ENCODE peak calls at places on chromosomes 12 and 14, in five cellular contexts. Q is left ventricle myocardium inferior, V is left lung, O is uterus, E is AG04450. K is an unnamed sample.

GRCh38 chr14:96821501-96821900 is 24.3 kb downstream of the VRK1 start:
- DNase-seq in Q (no peak), V (no peak), O (no peak), E (no peak), K (no peak)

GRCh38 chr14:77199590-77199989 is 18.0 kb downstream of the TMEM63C start:
- DNase-seq in Q (no peak), V (no peak), O (no peak), E (no peak), K (peak; percentile 17)

GRCh38 chr12:6631549-6631961 is 4.2 kb downstream of the LPAR5 start:
- DNase-seq in Q (no peak), V (no peak), O (no peak), E (no peak), K (no peak)

GRCh38 chr14:101665478-101666078 is 95.9 kb upstream of the PPP2R5C start:
- DNase-seq in Q (no peak), V (no peak), O (peak; percentile 43), E (peak; percentile 2), K (no peak)

GRCh38 chr12:19382111-19382526 is 57.2 kb upstream of the AEBP2 start:
- DNase-seq in Q (no peak), V (no peak), O (no peak), E (no peak), K (no peak)

GRCh38 chr12:84056-84455 is 17.5 kb downstream of the IQSEC3 start:
- DNase-seq in Q (no peak), V (no peak), O (no peak), E (no peak), K (no peak)

GRCh38 chr14:82438416-82438815 is 904.8 kb upstream of the SEL1L start:
- DNase-seq in Q (no peak), V (no peak), O (no peak), E (no peak), K (no peak)

GRCh38 chr12:105980048-105980447 is 158.7 kb downstream of the NUAK1 start:
- DNase-seq in Q (no peak), V (no peak), O (no peak), E (no peak), K (no peak)

GRCh38 chr14:55701638-55702037 is 121.6 kb downstream of the KTN1 start:
- DNase-seq in Q (no peak), V (no peak), O (no peak), E (no peak), K (no peak)

GRCh38 chr14:90381999-90382451 is 14.8 kb upstream of the CALM1 start:
- DNase-seq in Q (no peak), V (no peak), O (peak; percentile 41), E (no peak), K (peak; percentile 58)

GRCh38 chr14:103372017-103372416 is 13.2 kb upstream of the MARK3 start:
- DNase-seq in Q (no peak), V (no peak), O (no peak), E (no peak), K (no peak)

GRCh38 chr12:22038734-22039133 is 7.3 kb upstream of the CMAS start:
- DNase-seq in Q (no peak), V (no peak), O (no peak), E (no peak), K (no peak)

GRCh38 chr14:70714055-70714550 is 72.4 kb downstream of the TTC9 start:
- DNase-seq in Q (no peak), V (no peak), O (no peak), E (peak; percentile 7), K (no peak)
- TF ChIP-seq CTCF in Q (peak; percentile 79), V (peak; percentile 56), O (peak; percentile 54), E (peak; percentile 67), K (peak; percentile 57)

DNA sequence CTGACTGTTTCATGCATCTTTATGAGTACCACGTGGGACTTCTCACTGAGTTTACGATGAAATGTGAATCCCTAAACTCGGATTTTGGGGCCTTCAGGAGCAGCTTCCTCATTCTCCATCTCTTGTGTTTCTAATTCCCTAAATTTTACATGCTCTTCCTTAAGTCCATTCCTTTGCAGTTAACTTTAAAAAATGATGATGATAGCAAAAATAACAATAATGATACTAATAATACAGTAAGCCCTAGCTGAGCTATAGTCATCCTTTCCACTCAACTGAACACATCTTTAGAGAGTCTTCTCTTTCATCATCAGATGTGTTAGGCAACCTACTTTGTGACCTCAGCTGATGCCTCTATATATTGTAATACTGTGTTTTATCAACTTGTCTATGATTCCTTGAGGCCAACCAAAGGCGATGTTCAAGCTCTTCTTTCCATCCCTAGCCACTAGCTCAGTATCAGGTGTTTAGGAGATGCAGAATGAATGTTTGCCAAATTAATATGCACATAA is 1196.4 kb downstream of the VRK1 start:
- DNase-seq in Q (no peak), V (no peak), O (no peak), E (no peak), K (no peak)
- H3K9me3 ChIP-seq in Q (no peaks in the 10 kb centered on the region), V (no peaks in the 10 kb centered on the region), O (no peaks in the 10 kb centered on the region), E (peaks cover 34% of the 10 kb centered on the region), K (no peaks in the 10 kb centered on the region)

DNA sequence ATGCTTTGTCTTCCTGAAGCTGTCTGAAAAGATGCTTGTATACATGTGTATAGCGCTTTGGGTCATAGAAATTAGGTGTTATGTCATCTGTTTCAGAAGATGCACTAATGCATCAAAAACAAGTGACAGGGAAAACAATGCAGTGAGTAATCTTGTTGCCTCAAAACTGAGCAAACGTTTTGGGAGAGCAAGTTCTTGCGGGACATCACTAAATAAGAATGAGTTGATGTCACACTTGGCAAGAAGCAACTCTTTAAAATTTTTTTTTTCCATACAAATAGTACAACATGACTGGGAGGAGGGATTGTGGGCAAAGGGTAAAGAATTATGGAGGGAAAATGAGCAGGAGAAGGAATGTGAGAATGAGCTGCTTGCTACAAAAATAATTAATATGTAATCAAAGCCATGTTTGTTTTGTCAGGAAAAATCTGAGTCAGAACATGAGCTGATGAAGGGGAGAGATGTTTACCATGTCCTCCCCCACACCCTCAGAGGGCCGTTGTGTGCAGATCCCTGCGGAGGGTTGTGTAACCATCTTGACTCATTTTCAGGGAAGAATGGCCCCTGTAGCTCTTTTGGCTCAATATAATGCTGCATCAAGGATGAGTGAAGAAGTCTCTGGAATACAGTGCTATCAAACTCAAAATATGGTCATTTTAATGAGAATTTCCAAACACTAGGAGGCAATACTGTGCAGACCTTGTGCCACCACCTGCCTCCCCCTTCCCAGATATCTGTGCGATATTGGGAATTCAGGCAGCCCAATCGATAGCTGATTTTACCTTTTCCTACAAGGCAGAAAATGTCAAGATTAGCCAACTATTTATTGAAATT is 41.4 kb downstream of the BORCS5 start:
- DNase-seq in Q (peak; percentile 45), V (no peak), O (peak; percentile 83), E (peak; percentile 89), K (peak; percentile 70)
- TF ChIP-seq CTCF in Q (peak; percentile 26), V (no peak), O (no peak), E (peak; percentile 14), K (no peak)

GRCh38 chr14:79656086-79656485 is 555.2 kb downstream of the DIO2 start:
- DNase-seq in Q (no peak), V (no peak), O (no peak), E (no peak), K (no peak)
- H3K9me3 ChIP-seq in Q (peaks cover 18% of the 10 kb centered on the region), V (no peaks in the 10 kb centered on the region), O (no peaks in the 10 kb centered on the region), E (peaks cover 3% of the 10 kb centered on the region), K (peaks cover 5% of the 10 kb centered on the region)

DNA sequence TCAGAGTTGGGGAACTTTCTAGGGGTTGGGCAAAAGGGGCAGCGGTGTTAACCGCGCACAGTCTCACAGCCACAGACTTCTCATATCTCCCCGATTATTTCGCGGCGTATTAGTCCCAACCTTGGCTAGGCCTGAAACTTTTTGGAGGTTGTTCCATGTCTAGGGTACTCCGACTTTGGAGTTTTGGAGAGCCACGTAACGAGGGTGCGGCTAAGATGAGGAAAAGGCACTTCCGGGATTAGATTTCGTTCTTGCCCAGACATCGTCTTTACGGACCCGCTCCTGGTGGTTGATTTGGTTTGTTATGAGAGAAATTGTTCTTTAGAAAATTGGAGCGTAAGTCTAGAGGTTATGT is 513 bp downstream of the CCNK start:
- DNase-seq in Q (no peak), V (no peak), O (no peak), E (no peak), K (no peak)
- TF ChIP-seq CTCF in Q (no peak), V (no peak), O (no peak), E (peak; percentile 7), K (no peak)

DNA sequence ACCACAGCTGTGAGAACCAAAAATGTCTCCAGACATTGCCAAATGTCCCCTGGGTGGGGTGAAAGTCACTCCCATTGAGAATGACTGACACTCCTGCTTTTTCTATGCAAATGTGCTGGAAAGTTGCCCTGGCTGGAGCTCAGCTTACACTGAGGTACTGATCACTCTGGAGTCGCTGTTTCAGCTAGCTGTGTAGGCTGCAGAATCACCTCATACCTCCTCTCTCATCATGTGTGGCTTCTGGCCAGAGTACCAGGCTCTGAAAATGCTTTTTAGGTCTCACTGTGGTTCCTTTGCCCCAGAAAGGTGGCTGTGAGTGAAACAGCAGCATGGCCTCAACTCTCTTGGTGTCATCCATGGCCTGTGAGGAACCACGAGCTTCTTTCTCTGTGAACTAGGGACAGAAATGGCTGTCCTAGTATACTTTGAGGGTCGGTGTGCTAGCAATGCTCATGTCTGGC is 414.4 kb downstream of the DPF3 start:
- DNase-seq in Q (no peak), V (no peak), O (no peak), E (no peak), K (no peak)
- H3K9me3 ChIP-seq in Q (peaks cover 3% of the 10 kb centered on the region), V (no peaks in the 10 kb centered on the region), O (no peaks in the 10 kb centered on the region), E (peaks cover 4% of the 10 kb centered on the region), K (no peaks in the 10 kb centered on the region)